ENCODE peak calls at places on chromosomes 3 and 15, in seven cellular contexts. One of them, this sample, is unnamed. For H3K36me3, the result is how much of the 10 kb centered on the place peaks cover.

GRCh38 chr15:25830844-25831443 is 32.2 kb downstream of the ATP10A start:
- DNase-seq in IMR-90: peak
- DNase-seq in K562: no peak
- DNase-seq in pancreas: no peak
- DNase-seq in heart left ventricle: no peak
- DNase-seq in HepG2: no peak
- DNase-seq in OCI-LY7: no peak
- DNase-seq in this sample: no peak

GRCh38 chr3:49813497-49814174 is at the start of gene UBA7:
- DNase-seq in IMR-90: peak
- DNase-seq in pancreas: no peak
- DNase-seq in OCI-LY7: no peak
- DNase-seq in heart left ventricle: peak
- DNase-seq in HepG2: peak
- DNase-seq in K562: peak
- DNase-seq in this sample: no peak

GRCh38 chr3:40720863-40721262 is 196.1 kb downstream of the ZNF621 start:
- DNase-seq in IMR-90: no peak
- DNase-seq in K562: no peak
- DNase-seq in pancreas: no peak
- DNase-seq in OCI-LY7: no peak
- DNase-seq in heart left ventricle: no peak
- DNase-seq in HepG2: no peak
- DNase-seq in this sample: no peak

GRCh38 chr3:73451276-73451973 is 173.3 kb downstream of the PDZRN3 start:
- DNase-seq in IMR-90: peak
- DNase-seq in pancreas: no peak
- DNase-seq in HepG2: no peak
- DNase-seq in K562: no peak
- DNase-seq in OCI-LY7: peak
- DNase-seq in heart left ventricle: no peak
- DNase-seq in this sample: no peak

GRCh38 chr3:124811441-124811840 is 75.7 kb downstream of the ITGB5 start:
- DNase-seq in HepG2: no peak
- DNase-seq in heart left ventricle: no peak
- DNase-seq in OCI-LY7: no peak
- DNase-seq in pancreas: no peak
- DNase-seq in IMR-90: peak
- DNase-seq in K562: no peak
- DNase-seq in this sample: no peak

GRCh38 chr3:36877930-36878685 is 66.7 kb downstream of the TRANK1 start:
- DNase-seq in heart left ventricle: no peak
- DNase-seq in OCI-LY7: no peak
- DNase-seq in K562: no peak
- DNase-seq in HepG2: no peak
- DNase-seq in pancreas: no peak
- DNase-seq in IMR-90: no peak
- DNase-seq in this sample: peak

GRCh38 chr3:45665101-45665572 is 24.1 kb upstream of the SACM1L start:
- DNase-seq in heart left ventricle: no peak
- DNase-seq in K562: peak
- DNase-seq in pancreas: peak
- DNase-seq in IMR-90: peak
- DNase-seq in OCI-LY7: peak
- DNase-seq in HepG2: peak
- DNase-seq in this sample: peak

GRCh38 chr3:186257866-186258265 is 104.2 kb downstream of the DGKG start:
- DNase-seq in OCI-LY7: no peak
- DNase-seq in HepG2: no peak
- DNase-seq in pancreas: no peak
- DNase-seq in heart left ventricle: no peak
- DNase-seq in K562: no peak
- DNase-seq in IMR-90: peak
- DNase-seq in this sample: no peak

GRCh38 chr3:50010959-50011358 is 71.0 kb downstream of the RBM6 start:
- DNase-seq in IMR-90: peak
- DNase-seq in OCI-LY7: no peak
- DNase-seq in K562: peak
- DNase-seq in pancreas: no peak
- DNase-seq in HepG2: no peak
- DNase-seq in heart left ventricle: no peak
- DNase-seq in this sample: no peak

GRCh38 chr15:90219421-90220141 is 14.2 kb downstream of the CIB1 start:
- DNase-seq in IMR-90: no peak
- DNase-seq in heart left ventricle: no peak
- DNase-seq in K562: peak
- DNase-seq in pancreas: peak
- DNase-seq in OCI-LY7: peak
- DNase-seq in HepG2: no peak
- DNase-seq in this sample: peak

GRCh38 chr3:135874035-135874434 is 91.5 kb upstream of the PPP2R3A start:
- DNase-seq in pancreas: no peak
- DNase-seq in OCI-LY7: no peak
- DNase-seq in heart left ventricle: no peak
- DNase-seq in HepG2: no peak
- DNase-seq in K562: no peak
- DNase-seq in IMR-90: no peak
- DNase-seq in this sample: no peak

GRCh38 chr15:66866651-66867050 is 164.6 kb downstream of the SMAD6 start:
- DNase-seq in K562: no peak
- DNase-seq in pancreas: no peak
- DNase-seq in HepG2: no peak
- DNase-seq in heart left ventricle: no peak
- DNase-seq in OCI-LY7: no peak
- DNase-seq in IMR-90: no peak
- DNase-seq in this sample: no peak

GRCh38 chr3:123582315-123582714 is 2.5 kb downstream of the HACD2 start:
- DNase-seq in HepG2: no peak
- DNase-seq in IMR-90: no peak
- DNase-seq in K562: no peak
- DNase-seq in OCI-LY7: no peak
- DNase-seq in heart left ventricle: no peak
- DNase-seq in pancreas: no peak
- DNase-seq in this sample: no peak

GRCh38 chr15:22889146-22889818 is 50.8 kb downstream of the NIPA2 start:
- DNase-seq in IMR-90: no peak
- DNase-seq in HepG2: no peak
- DNase-seq in K562: no peak
- DNase-seq in pancreas: no peak
- DNase-seq in heart left ventricle: no peak
- DNase-seq in OCI-LY7: no peak
- DNase-seq in this sample: no peak

GRCh38 chr3:127735767-127736693 is 63.3 kb downstream of the ABTB1 start:
- DNase-seq in K562: no peak
- DNase-seq in heart left ventricle: no peak
- DNase-seq in OCI-LY7: peak
- DNase-seq in pancreas: no peak
- DNase-seq in HepG2: no peak
- DNase-seq in IMR-90: peak
- DNase-seq in this sample: no peak

GRCh38 chr15:66715181-66715624 is 13.2 kb downstream of the SMAD6 start:
- DNase-seq in K562: no peak
- DNase-seq in pancreas: peak
- DNase-seq in OCI-LY7: no peak
- DNase-seq in HepG2: peak
- DNase-seq in heart left ventricle: no peak
- DNase-seq in IMR-90: no peak
- DNase-seq in this sample: no peak

GRCh38 chr3:169218314-169218983 is 445.1 kb downstream of the MECOM start:
- DNase-seq in IMR-90: peak
- DNase-seq in pancreas: peak
- DNase-seq in K562: peak
- DNase-seq in OCI-LY7: no peak
- DNase-seq in heart left ventricle: no peak
- DNase-seq in HepG2: peak
- DNase-seq in this sample: peak

GRCh38 chr3:139546772-139547171 is 7.2 kb upstream of the RBP1 start:
- DNase-seq in pancreas: peak
- DNase-seq in K562: no peak
- DNase-seq in heart left ventricle: no peak
- DNase-seq in HepG2: no peak
- DNase-seq in OCI-LY7: no peak
- DNase-seq in IMR-90: no peak
- DNase-seq in this sample: no peak

GRCh38 chr15:47717036-47717611 is at the start of gene SEMA6D:
- DNase-seq in K562: no peak
- DNase-seq in pancreas: peak
- DNase-seq in heart left ventricle: peak
- DNase-seq in IMR-90: peak
- DNase-seq in HepG2: peak
- DNase-seq in OCI-LY7: no peak
- DNase-seq in this sample: peak
- TF ChIP-seq CTCF in K562: peak
- TF ChIP-seq CTCF in pancreas: peak
- TF ChIP-seq CTCF in heart left ventricle: peak
- TF ChIP-seq CTCF in IMR-90: peak
- TF ChIP-seq CTCF in HepG2: no peak
- TF ChIP-seq CTCF in OCI-LY7: no peak
- TF ChIP-seq CTCF in this sample: peak

GRCh38 chr15:43096411-43096810 is 9.4 kb downstream of the UBR1 start:
- DNase-seq in HepG2: no peak
- DNase-seq in pancreas: no peak
- DNase-seq in K562: no peak
- DNase-seq in OCI-LY7: no peak
- DNase-seq in heart left ventricle: no peak
- DNase-seq in IMR-90: peak
- DNase-seq in this sample: no peak
- H3K36me3 ChIP-seq in HepG2: under half
- H3K36me3 ChIP-seq in pancreas: under half
- H3K36me3 ChIP-seq in K562: under half
- H3K36me3 ChIP-seq in OCI-LY7: half or more
- H3K36me3 ChIP-seq in heart left ventricle: under half
- H3K36me3 ChIP-seq in IMR-90: under half
- H3K36me3 ChIP-seq in this sample: under half

DNA sequence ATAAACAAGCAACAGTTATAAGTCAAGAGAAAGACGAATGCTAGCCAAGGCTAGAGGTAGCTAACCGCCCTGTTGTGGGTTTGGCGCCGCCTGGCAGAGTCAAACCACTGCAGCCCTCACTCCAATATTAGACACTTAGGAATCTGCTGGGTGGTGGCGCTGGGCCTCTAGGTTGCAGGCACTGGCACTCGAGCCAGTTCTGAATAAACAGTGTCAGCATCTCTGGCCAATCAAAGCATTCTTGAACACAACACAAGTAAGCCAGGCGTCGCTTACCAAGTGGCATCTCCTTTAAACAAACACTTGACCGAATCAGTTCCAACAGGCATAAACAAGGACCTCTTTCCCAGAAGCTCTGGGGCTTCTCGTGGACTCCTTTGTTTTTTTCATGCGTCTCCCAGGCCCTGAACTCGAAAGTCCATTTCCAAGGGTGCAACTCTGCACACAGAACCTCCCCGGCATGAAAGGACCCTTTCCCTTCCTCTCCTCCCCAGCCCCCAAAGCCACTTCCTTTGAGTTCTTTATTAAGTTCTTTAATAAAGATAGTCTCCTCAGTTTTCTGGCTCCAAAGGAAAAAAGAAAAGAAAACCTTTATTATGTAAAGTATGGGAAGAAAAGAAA is 82.3 kb downstream of the LRIG1 start:
- DNase-seq in K562: no peak
- DNase-seq in heart left ventricle: no peak
- DNase-seq in pancreas: peak
- DNase-seq in IMR-90: no peak
- DNase-seq in HepG2: no peak
- DNase-seq in OCI-LY7: no peak
- DNase-seq in this sample: no peak
- TF ChIP-seq CTCF in K562: no peak
- TF ChIP-seq CTCF in heart left ventricle: peak
- TF ChIP-seq CTCF in pancreas: no peak
- TF ChIP-seq CTCF in IMR-90: no peak
- TF ChIP-seq CTCF in HepG2: no peak
- TF ChIP-seq CTCF in OCI-LY7: no peak
- TF ChIP-seq CTCF in this sample: no peak

GRCh38 chr15:44620081-44620480 is 43.4 kb downstream of the SPG11 start:
- DNase-seq in K562: no peak
- DNase-seq in pancreas: no peak
- DNase-seq in IMR-90: no peak
- DNase-seq in heart left ventricle: no peak
- DNase-seq in OCI-LY7: no peak
- DNase-seq in HepG2: no peak
- DNase-seq in this sample: no peak

GRCh38 chr15:44616974-44617373 is 46.5 kb downstream of the SPG11 start:
- DNase-seq in pancreas: no peak
- DNase-seq in IMR-90: no peak
- DNase-seq in heart left ventricle: no peak
- DNase-seq in HepG2: no peak
- DNase-seq in OCI-LY7: no peak
- DNase-seq in K562: no peak
- DNase-seq in this sample: no peak
- H3K36me3 ChIP-seq in pancreas: under half
- H3K36me3 ChIP-seq in IMR-90: under half
- H3K36me3 ChIP-seq in heart left ventricle: under half
- H3K36me3 ChIP-seq in HepG2: under half
- H3K36me3 ChIP-seq in OCI-LY7: half or more
- H3K36me3 ChIP-seq in K562: half or more
- H3K36me3 ChIP-seq in this sample: half or more

DNA sequence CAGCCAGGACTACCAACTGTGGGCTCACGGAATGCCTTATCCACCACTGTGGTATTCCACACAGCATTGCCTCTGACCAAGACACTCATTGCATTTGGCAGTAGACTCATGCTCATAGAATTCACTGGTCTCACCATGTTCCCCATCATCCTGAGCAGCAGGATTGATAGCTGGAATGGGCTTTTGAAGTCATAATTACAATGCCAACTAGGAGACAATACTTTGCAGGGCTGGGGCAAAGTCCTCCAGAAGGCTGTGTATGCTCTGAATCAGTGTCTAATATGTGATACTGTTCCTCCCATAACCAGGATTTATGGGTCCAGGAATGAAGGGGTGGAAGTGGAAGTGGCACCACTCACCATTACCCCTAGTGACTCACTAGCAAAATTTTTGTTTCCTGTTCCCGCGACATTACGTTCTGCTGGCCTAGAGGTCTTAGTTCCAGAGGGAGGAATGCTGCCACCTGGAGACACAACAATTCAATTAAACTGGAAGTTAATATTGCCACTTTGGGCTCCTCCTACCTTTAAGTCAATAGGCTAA is 58.6 kb upstream of the CCDC80 start:
- DNase-seq in IMR-90: peak
- DNase-seq in K562: peak
- DNase-seq in heart left ventricle: no peak
- DNase-seq in pancreas: no peak
- DNase-seq in OCI-LY7: no peak
- DNase-seq in HepG2: no peak
- DNase-seq in this sample: no peak
- TF ChIP-seq CTCF in IMR-90: peak
- TF ChIP-seq CTCF in K562: no peak
- TF ChIP-seq CTCF in heart left ventricle: no peak
- TF ChIP-seq CTCF in pancreas: no peak
- TF ChIP-seq CTCF in OCI-LY7: no peak
- TF ChIP-seq CTCF in HepG2: no peak
- TF ChIP-seq CTCF in this sample: peak

DNA sequence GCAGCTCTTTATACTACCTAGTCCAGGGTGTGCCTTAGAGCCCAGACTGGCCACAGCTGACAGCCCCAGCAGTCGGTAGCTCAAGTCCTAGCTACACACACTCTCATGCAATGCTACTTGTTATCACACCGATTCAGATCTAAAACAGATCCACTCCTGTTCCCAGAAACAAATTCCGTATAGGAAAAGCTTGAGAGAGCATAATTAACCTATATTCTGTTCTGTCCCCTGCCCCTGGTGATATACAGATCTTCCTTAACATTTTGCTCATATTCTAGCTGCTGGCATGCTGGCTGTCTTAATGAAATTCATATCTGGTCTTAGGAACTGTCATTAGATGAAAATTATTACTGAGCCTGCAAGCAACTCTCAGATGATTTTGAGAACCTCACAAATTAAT is 204.3 kb downstream of the SOX2 start:
- DNase-seq in IMR-90: no peak
- DNase-seq in OCI-LY7: no peak
- DNase-seq in K562: no peak
- DNase-seq in heart left ventricle: no peak
- DNase-seq in HepG2: no peak
- DNase-seq in pancreas: no peak
- DNase-seq in this sample: no peak
- H3K36me3 ChIP-seq in IMR-90: under half
- H3K36me3 ChIP-seq in OCI-LY7: under half
- H3K36me3 ChIP-seq in K562: under half
- H3K36me3 ChIP-seq in heart left ventricle: under half
- H3K36me3 ChIP-seq in HepG2: under half
- H3K36me3 ChIP-seq in pancreas: under half
- H3K36me3 ChIP-seq in this sample: under half